ENCODE peak calls at places on chromosomes 13 and 19, in eight cellular contexts. W is GM12878; I is Caco-2; R is ascending aorta; A is aorta; S is stimulated activated CD8-positive, alpha-beta memory T cell treated with anti-CD3 and anti-CD28 coated beads, Interleukin-15, amount 100 ng/mL, for 24 hours; V is WTC11; Z is left ventricle myocardium inferior. E is an unnamed sample.

GRCh38 chr13:28357846-28358496 is 137.0 kb downstream of the FLT1 start:
- DNase-seq in S (no peak), W (no peak), A (no peak), R (no peak), Z (no peak), V (no peak), I (no peak), E (no peak)

GRCh38 chr19:35294328-35294727 is 2.4 kb downstream of the MAG start:
- DNase-seq in W (no peak), V (no peak), S (no peak), A (no peak), Z (no peak), I (no peak), R (no peak), E (no peak)

GRCh38 chr19:14352526-14352925 is 28.7 kb upstream of the ADGRE5 start:
- DNase-seq in A (no peak), W (no peak), I (no peak), S (no peak), V (no peak), R (no peak), Z (no peak), E (no peak)

GRCh38 chr13:79593611-79594275 is 112.8 kb downstream of the NDFIP2 start:
- DNase-seq in R (no peak), V (no peak), A (no peak), I (no peak), S (no peak), Z (no peak), W (no peak), E (peak)

GRCh38 chr13:110616103-110617101 is 1.1 kb downstream of the NAXD start:
- DNase-seq in V (peak), W (no peak), I (peak), Z (no peak), A (peak), R (peak), S (no peak), E (no peak)

GRCh38 chr19:54339646-54340358 is 840 bp upstream of the LILRA4 start:
- DNase-seq in V (no peak), R (no peak), S (no peak), I (no peak), A (no peak), W (no peak), Z (no peak), E (no peak)

GRCh38 chr13:27353166-27353583 is 71.2 kb upstream of the GTF3A start:
- DNase-seq in I (no peak), R (no peak), S (no peak), A (no peak), W (peak), Z (no peak), V (no peak), E (no peak)

GRCh38 chr19:571127-571974 is 1.0 kb upstream of the BSG start:
- DNase-seq in Z (no peak), S (no peak), A (peak), I (peak), W (peak), R (no peak), V (peak), E (peak)

GRCh38 chr19:53553865-53554791 is 16.2 kb downstream of the ZNF331 start:
- DNase-seq in W (peak), S (peak), Z (peak), A (peak), V (peak), I (peak), R (peak), E (peak)

GRCh38 chr19:1521636-1522035 is 2.2 kb upstream of the PLK5 start:
- DNase-seq in Z (peak), A (no peak), I (no peak), R (no peak), V (no peak), S (no peak), W (no peak), E (no peak)

GRCh38 chr13:23081246-23081645 is 99.5 kb upstream of the SGCG start:
- DNase-seq in Z (no peak), S (no peak), A (no peak), W (no peak), R (no peak), V (no peak), I (no peak), E (no peak)